ENCODE peak calls at places on chromosomes 11 and 22, in nine cellular contexts. C is stomach, Y is transverse colon, Z is HCT116, P is lower lobe of right lung, I is colonic mucosa, L is A549, X is ovary, S is right atrium auricular region. Q is an unnamed sample. For H3K4me1, the result is how much of the 10 kb centered on the place peaks cover.

GRCh38 chr22:17159504-17159951 is 451 bp upstream of the HDHD5 start:
- DNase-seq in C (peak), Z (peak), Y (peak), X (peak), P (no peak), S (peak), L (peak), I (peak), Q (peak)

GRCh38 chr22:48713266-48714205 is 1114.1 kb downstream of the BRD1 start:
- DNase-seq in S (no peak), L (no peak), Y (no peak), C (no peak), I (no peak), P (peak), X (no peak), Z (no peak), Q (no peak)

GRCh38 chr11:93368022-93368421 is 37.5 kb downstream of the DEUP1 start:
- DNase-seq in Y (no peak), Z (no peak), X (no peak), I (no peak), S (no peak), L (no peak), P (no peak), C (no peak), Q (no peak)

GRCh38 chr11:1055109-1055703 is 18.7 kb upstream of the MUC6 start:
- DNase-seq in X (no peak), C (no peak), I (no peak), Y (no peak), S (no peak), L (no peak), Z (no peak), P (peak), Q (no peak)

GRCh38 chr22:46941958-46942815 is 179.7 kb downstream of the TBC1D22A start:
- DNase-seq in Y (no peak), X (no peak), C (no peak), P (no peak), S (peak), I (peak), L (no peak), Z (no peak), Q (no peak)

GRCh38 chr11:68053117-68053516 is 14.3 kb downstream of the TCIRG1 start:
- DNase-seq in S (no peak), X (no peak), I (no peak), C (no peak), L (no peak), Z (no peak), P (no peak), Y (no peak), Q (no peak)

GRCh38 chr11:117795726-117796455 is 1.1 kb downstream of the DSCAML1 start:
- DNase-seq in X (no peak), P (no peak), Z (no peak), L (no peak), I (no peak), S (no peak), Y (no peak), C (no peak), Q (no peak)

GRCh38 chr22:30837531-30837930 is 131.0 kb downstream of the MORC2 start:
- DNase-seq in S (no peak), I (no peak), X (no peak), Z (no peak), Y (no peak), C (peak), L (no peak), P (no peak), Q (no peak)

GRCh38 chr22:17234144-17234623 is 14.9 kb upstream of the ADA2 start:
- DNase-seq in Y (no peak), L (peak), I (no peak), X (no peak), P (peak), S (no peak), Z (peak), C (no peak), Q (no peak)

GRCh38 chr11:72643547-72643946 is 30.7 kb downstream of the PDE2A start:
- DNase-seq in Z (peak), P (no peak), C (no peak), Y (no peak), S (no peak), I (no peak), X (no peak), L (peak), Q (no peak)

GRCh38 chr11:8384199-8384821 is 120.6 kb upstream of the LMO1 start:
- DNase-seq in I (no peak), L (peak), C (peak), S (no peak), Y (peak), Z (no peak), P (peak), X (peak), Q (no peak)

GRCh38 chr11:82733444-82734119 is at the start of gene FAM181B:
- DNase-seq in X (peak), Y (peak), S (no peak), C (peak), Z (no peak), I (peak), P (no peak), L (peak), Q (peak)

GRCh38 chr22:20438678-20439492 is 1.3 kb upstream of the SCARF2 start:
- DNase-seq in X (peak), Z (no peak), C (no peak), P (peak), I (no peak), S (no peak), Y (no peak), L (peak), Q (no peak)
- TF ChIP-seq CTCF in X (no peak), Z (no peak), C (no peak), P (peak), I (no peak), S (no peak), Y (no peak), L (no peak), Q (no peak)

DNA sequence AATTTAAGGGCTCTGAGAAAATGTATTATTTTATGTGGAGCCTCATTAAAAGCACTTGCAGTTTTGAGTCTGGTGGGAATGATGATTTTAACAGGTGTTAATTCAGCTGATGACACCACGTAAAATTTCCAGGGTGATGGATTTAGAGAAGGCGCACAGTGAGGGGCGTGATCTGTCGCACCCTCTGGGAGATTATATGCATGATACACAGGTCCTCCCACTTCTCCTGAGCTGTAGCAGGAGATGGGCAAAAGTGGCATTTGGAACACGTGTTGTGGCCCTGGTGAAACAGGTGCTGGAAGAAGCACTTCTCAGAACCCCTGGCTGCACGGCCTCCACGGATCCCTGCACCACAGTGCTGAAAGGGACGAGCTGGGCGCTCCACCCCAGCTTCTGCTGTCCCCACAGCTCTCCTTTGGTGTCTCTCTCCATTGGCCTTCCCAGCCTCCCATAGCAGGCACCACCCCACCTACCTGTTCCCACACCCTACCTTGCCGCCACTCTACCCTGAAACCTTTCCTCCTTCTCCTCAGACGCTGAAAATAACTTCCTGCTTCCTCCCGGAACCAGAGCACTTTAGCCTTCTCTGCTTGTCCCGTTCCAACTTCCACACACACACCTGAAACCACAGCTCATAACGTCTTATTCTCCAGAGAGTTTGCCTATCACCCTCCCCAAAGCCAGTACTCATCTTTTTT is 6.9 kb upstream of the SORL1 start:
- DNase-seq in C (no peak), L (no peak), S (no peak), P (no peak), X (no peak), Y (peak), I (peak), Z (no peak), Q (no peak)
- H3K4me1 ChIP-seq in C (under half), L (under half), S (under half), P (under half), X (under half), Y (under half), I (under half), Z (under half), Q (under half)

DNA sequence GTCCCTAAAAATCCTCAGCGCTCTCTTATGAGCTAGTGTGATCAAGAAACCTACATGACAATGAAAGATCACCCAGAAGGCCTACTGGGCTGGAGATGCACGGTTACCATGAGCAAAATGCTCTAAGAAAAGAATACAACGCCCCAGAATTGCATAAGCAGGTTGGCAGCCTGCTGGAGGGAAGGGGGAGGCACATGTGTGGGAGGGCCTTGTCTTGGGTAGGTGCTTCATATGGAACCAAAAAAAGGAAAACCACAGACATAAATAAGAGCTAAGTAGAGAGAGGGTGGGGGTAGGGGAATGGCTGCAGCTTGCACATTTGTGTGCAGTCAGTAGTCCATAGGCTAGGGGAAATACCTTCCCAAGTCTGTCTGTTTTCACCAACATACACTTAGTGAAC is 2.8 kb downstream of the SIAE start:
- DNase-seq in X (no peak), I (no peak), Z (no peak), S (no peak), Y (no peak), P (no peak), L (no peak), C (no peak), Q (no peak)
- TF ChIP-seq CTCF in X (no peak), I (no peak), Z (no peak), S (no peak), Y (no peak), P (no peak), L (no peak), C (no peak), Q (no peak)

DNA sequence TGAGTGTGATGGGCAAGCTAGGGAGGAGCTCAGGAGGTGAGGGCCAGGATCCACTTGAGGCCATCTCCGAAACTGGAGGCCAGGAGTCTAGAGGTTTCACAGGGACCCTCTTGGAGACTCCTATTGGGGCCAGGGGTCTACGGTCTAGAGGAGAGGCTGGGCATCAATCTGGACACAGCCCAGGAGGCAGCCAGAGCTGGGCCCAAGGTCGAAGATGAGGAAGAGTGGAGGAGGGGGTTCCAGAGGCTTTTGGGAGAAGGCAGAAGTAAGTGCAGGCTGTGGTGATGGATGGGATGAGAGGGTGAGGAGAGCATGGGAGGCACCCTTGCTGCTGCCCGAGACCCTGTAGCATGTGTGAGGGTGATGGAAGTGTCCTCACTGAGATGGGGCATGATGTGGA is 56.6 kb downstream of the LRRC32 start:
- DNase-seq in X (no peak), C (no peak), Y (no peak), S (no peak), L (no peak), I (no peak), Z (no peak), P (no peak), Q (no peak)
- H3K4me1 ChIP-seq in X (under half), C (under half), Y (under half), S (half or more), L (under half), I (under half), Z (under half), P (under half), Q (under half)

GRCh38 chr11:45847908-45848316 is 637 bp downstream of the CRY2 start:
- DNase-seq in P (peak), Y (peak), C (peak), Z (no peak), I (peak), S (peak), L (peak), X (peak), Q (peak)
- TF ChIP-seq CTCF in P (no peak), Y (peak), C (no peak), Z (peak), I (no peak), S (no peak), L (no peak), X (no peak), Q (no peak)

DNA sequence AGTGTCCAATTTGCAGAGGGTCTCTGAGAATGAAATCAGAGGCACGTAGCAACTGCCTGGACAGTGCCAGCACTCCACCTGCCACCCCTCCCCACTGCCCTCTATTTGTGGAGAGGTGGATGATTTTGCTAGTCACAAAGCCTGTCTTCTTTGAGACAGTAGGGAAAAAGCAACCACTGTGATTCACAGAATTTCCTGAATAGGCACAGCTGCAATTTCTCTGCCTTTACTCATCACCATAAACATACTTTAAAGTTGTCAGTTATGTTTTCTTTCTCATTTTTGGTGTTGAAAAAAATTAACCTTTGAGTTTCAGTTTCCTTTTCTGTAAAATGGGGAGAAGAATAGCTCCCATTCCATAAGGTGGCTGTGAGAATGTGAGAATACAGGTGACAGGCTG is 134.3 kb downstream of the TEAD1 start:
- DNase-seq in Y (no peak), P (no peak), X (no peak), L (no peak), S (no peak), I (no peak), Z (no peak), C (no peak), Q (no peak)
- H3K4me1 ChIP-seq in Y (under half), P (under half), X (under half), L (half or more), S (under half), I (under half), Z (half or more), C (under half), Q (under half)

Q was measured in pancreas.